ENCODE peak calls at places on chromosomes 6 and 20, in seven cellular contexts. S is left ventricle myocardium inferior, D is B cell, T is K562, P is mammary epithelial cell, U is omental fat pad, Z is fibroblast of pulmonary artery. B is an unnamed sample.
A peak's percentile ranks its signal among the peaks of the same experiment; 100 is the strongest.

GRCh38 chr6:100283288-100283687 is 181.4 kb downstream of the SIM1 start:
- DNase-seq in T (peak; percentile 34), Z (peak; percentile 62), D (no peak), U (no peak), P (peak; percentile 37), S (no peak), B (no peak)

GRCh38 chr6:32609731-32610640 is 20.3 kb upstream of the HLA-DRB1 start:
- DNase-seq in S (no peak), D (peak; percentile 77), U (no peak), P (peak; percentile 96), Z (peak; percentile 94), T (peak; percentile 84), B (no peak)

GRCh38 chr6:27237089-27237723 is 10.3 kb upstream of the PRSS16 start:
- DNase-seq in D (no peak), P (peak; percentile 71), S (no peak), Z (peak; percentile 44), U (no peak), T (peak; percentile 91), B (no peak)

GRCh38 chr6:41430875-41431274 is 95.5 kb downstream of the NCR2 start:
- DNase-seq in D (no peak), S (no peak), Z (peak; percentile 33), P (peak; percentile 72), T (peak; percentile 22), U (no peak), B (no peak)

GRCh38 chr6:154292855-154293519 is 63.6 kb downstream of the IPCEF1 start:
- DNase-seq in P (peak; percentile 52), S (no peak), U (no peak), D (no peak), Z (peak; percentile 82), T (no peak), B (no peak)

GRCh38 chr6:109339906-109340678 is 42.2 kb downstream of the CD164 start:
- DNase-seq in Z (no peak), T (peak; percentile 80), S (no peak), U (no peak), P (no peak), D (no peak), B (no peak)

GRCh38 chr6:75217203-75217602 is 11.3 kb upstream of the COL12A1 start:
- DNase-seq in S (no peak), P (peak; percentile 62), U (no peak), T (no peak), Z (peak; percentile 79), D (no peak), B (no peak)

GRCh38 chr20:38307371-38308046 is 3.6 kb downstream of the BPI start:
- DNase-seq in P (peak; percentile 61), S (no peak), U (no peak), Z (peak; percentile 47), T (no peak), D (no peak), B (no peak)

GRCh38 chr20:45919951-45920794 is 8.2 kb upstream of the PLTP start:
- DNase-seq in T (no peak), Z (peak; percentile 79), U (no peak), D (no peak), S (no peak), P (no peak), B (no peak)

GRCh38 chr6:34543421-34543820 is 12.7 kb downstream of the SPDEF start:
- DNase-seq in U (no peak), S (no peak), T (no peak), Z (peak; percentile 70), D (no peak), P (no peak), B (no peak)

GRCh38 chr6:34644716-34645115 is 51.9 kb downstream of the ILRUN start:
- DNase-seq in D (no peak), S (no peak), T (no peak), U (no peak), P (no peak), Z (peak; percentile 36), B (no peak)

GRCh38 chr20:57770852-57771746 is 61.3 kb upstream of the PMEPA1 start:
- DNase-seq in P (no peak), S (no peak), U (no peak), Z (no peak), T (no peak), D (no peak), B (no peak)

DNA sequence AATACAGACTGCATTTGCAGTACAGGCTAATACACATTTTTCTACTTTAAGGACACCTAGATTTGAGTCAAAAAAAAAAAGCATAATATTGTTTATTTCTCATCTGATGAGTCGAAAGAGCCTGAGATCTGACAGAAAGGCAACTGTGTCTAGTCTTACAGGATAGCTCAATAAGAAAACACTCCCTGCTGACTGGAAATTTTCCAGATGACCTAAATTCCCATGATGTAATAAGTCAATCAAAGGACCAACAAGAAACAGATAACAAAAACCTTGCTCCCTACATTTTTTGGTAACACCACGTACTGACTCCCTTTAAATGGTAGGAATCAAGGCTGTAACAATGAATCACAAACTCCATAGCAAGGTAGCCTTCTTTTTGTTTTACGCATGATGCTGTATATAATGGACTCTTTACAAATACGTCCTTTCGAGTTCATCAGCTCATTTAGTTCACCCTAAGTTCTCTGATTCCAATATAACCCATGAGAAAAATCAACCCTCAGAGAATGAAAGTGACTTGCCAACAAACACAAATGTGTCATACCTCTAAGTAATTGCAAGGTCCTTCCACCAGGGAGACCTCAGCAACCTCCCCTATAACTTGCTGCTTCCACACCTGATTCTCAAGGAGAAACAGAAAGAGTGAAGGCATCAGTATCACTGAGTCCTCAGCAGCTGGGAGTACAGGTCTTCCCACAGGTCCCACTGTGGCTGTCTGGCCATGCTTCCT is 12.1 kb downstream of the TBX18 start:
- DNase-seq in U (no peak), P (no peak), S (no peak), D (no peak), Z (peak; percentile 82), T (no peak), B (no peak)
- TF ChIP-seq CTCF in U (no peak), P (no peak), S (no peak), D (no peak), Z (peak; percentile 32), T (no peak), B (no peak)

DNA sequence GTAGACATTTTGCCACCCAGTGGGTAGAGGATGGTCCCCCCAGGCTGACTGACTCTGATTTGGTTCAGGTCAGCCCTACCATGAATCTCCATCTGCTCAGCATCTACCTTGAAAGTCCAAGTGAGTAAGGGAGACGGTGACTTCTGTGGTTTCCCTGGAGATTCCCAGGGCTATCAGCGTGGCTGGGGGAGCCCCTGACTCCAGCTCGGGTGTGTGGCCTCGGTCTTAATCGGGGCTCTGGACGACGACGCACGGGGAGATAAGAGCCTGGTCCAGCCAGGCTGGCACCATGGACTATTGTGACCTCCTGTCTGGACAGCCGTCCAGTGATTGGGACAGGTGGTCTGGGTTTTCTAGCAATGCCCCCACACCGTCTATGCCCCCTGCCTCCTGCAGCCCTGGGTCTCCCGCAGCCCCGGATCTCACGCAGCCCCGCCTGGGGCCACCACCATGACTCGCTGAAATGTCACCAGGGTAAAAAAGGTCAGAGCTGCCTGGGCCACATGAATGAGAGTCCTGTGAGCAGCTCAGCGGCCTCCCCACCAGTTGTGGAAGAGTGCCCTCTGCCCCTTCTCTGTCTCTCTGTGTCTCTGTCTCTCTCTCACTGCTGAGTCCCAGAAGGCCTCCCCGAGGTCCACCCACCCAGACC is 47.1 kb upstream of the GATA5 start:
- DNase-seq in D (no peak), S (no peak), T (peak; percentile 34), U (no peak), P (no peak), Z (no peak), B (no peak)
- TF ChIP-seq CTCF in D (no peak), S (no peak), T (no peak), U (no peak), P (no peak), Z (no peak), B (no peak)

GRCh38 chr20:54476336-54476928 is 1.0 kb downstream of the DOK5 start:
- DNase-seq in P (no peak), Z (no peak), D (no peak), S (no peak), U (no peak), T (no peak), B (no peak)

GRCh38 chr20:54477134-54477533 is 1.7 kb downstream of the DOK5 start:
- DNase-seq in Z (no peak), S (no peak), T (no peak), P (no peak), U (no peak), D (no peak), B (no peak)

GRCh38 chr20:54477556-54477955 is 2.2 kb downstream of the DOK5 start:
- DNase-seq in Z (no peak), T (no peak), U (no peak), D (no peak), P (no peak), S (no peak), B (no peak)

GRCh38 chr20:54481442-54481841 is 6.0 kb downstream of the DOK5 start:
- DNase-seq in D (no peak), P (no peak), S (no peak), T (no peak), U (no peak), Z (no peak), B (no peak)

DNA sequence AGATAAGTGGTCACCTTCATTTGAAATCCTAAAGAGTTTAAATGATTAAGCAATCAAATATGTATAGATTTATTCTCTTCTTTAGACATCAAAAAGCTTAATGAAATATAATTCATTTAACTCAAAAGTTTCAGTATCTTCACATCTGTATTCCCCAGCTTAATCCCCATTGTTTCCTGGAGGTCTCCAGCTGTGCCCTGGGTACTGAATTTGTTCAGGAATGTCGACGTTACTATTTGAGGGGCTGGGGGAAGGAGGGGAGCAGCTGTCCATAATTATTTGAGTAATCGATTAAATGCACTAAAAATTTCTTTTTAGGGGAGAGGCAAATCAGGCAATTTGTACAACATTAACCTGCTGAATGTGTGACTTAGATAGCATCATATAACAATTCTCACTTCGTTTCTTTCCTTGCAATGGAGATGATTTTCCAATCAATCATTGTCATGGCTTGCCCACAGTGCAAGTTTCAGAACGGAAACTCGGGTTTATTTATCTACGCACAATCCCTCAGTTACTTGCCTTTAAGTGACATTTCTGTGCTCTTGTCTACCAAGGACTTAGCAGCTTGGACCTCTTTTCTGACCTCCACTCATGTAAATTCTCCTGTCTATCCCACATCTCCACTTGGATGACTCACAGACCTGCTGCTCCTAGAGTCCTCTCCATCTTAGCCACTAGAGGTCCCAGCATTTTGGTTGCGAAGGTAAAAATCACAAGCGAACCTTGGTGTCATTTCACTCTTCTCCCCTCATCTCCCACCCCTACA is 3.9 kb downstream of the DOK5 start:
- DNase-seq in Z (no peak), P (no peak), U (no peak), D (no peak), T (peak; percentile 1), S (no peak), B (no peak)
- TF ChIP-seq CTCF in Z (peak; percentile 40), P (no peak), U (no peak), D (no peak), T (no peak), S (peak; percentile 40), B (no peak)

DNA sequence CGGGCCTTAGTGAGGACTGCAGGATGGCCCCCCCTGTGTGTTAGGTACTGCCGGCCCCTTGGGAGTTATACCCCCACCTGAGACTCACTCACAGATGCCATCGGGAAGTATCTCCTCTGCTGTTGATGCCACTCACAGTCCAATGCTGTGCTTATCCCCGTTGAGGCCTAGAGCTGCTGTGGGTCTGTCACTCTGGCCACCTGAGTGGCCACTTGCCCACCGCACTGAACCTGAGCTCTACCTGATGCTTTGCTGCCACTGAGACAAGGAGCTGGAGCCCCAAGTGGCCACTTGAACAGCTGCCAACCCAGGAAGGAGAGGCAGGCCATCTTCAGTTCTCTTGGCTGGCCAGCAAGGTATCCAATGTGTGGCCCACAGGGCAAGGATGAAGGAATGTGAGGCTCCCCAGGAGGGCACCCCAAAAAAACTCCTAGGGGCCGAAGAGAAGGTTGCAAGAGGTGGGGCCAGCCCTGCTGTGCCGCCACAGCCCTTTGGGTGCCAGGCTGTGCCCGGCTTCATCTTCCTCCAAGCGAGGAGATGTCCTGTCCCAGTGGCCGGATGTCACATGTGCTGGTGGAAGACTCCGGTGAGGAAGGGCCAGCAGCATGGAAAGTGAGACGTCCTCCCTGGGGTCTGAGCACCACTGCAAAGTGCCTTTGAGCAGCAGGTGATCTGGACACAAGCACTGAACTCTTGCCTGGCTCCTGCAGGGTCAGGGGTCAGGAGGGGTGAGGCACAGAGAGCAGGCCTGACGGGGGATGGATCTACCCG is 29.5 kb upstream of the PCMTD2 start:
- DNase-seq in P (no peak), T (no peak), S (no peak), Z (no peak), U (no peak), D (no peak), B (no peak)
- TF ChIP-seq CTCF in P (no peak), T (no peak), S (no peak), Z (no peak), U (no peak), D (no peak), B (no peak)

B was measured in D721Med.